ENCODE peak calls at places on chromosomes 3 and 15, in eight cellular contexts. Y, R, Q, B, J, H, S and X are unnamed samples.

GRCh38 chr3:167740961-167741587 is 5.6 kb downstream of the SERPINI1 start:
- DNase-seq in S (no peak), J (peak), H (peak), B (no peak), R (peak), Q (no peak), Y (no peak), X (peak)

GRCh38 chr3:186241910-186242821 is 119.9 kb downstream of the DGKG start:
- DNase-seq in B (peak), Q (peak), S (peak), H (peak), J (peak), Y (peak), R (peak), X (peak)

GRCh38 chr3:186021673-186022362 is 84.0 kb upstream of the TRA2B start:
- DNase-seq in Q (no peak), B (peak), R (peak), H (no peak), S (no peak), Y (no peak), J (peak), X (peak)

GRCh38 chr3:30819067-30819798 is 75.2 kb downstream of the GADL1 start:
- DNase-seq in J (no peak), S (no peak), R (no peak), H (no peak), Q (no peak), Y (no peak), B (no peak), X (no peak)

GRCh38 chr3:100402150-100402706 is 889 bp downstream of the LNP1 start:
- DNase-seq in J (peak), H (no peak), Q (no peak), Y (no peak), R (peak), S (no peak), B (no peak), X (peak)

GRCh38 chr3:37310666-37311050 is 136.3 kb upstream of the LRRFIP2 start:
- DNase-seq in B (no peak), H (no peak), R (no peak), Y (no peak), J (no peak), S (no peak), Q (no peak), X (no peak)

GRCh38 chr3:138479355-138479964 is 45.0 kb downstream of the ESYT3 start:
- DNase-seq in J (peak), Y (no peak), R (peak), B (no peak), H (peak), S (no peak), Q (no peak), X (peak)

GRCh38 chr15:57298843-57299550 is 77.3 kb upstream of the CGNL1 start:
- DNase-seq in S (no peak), Y (no peak), B (no peak), H (no peak), J (no peak), R (no peak), Q (no peak), X (no peak)

GRCh38 chr3:33749546-33750215 is 31.6 kb upstream of the CLASP2 start:
- DNase-seq in Q (no peak), S (no peak), R (no peak), J (no peak), Y (no peak), H (no peak), B (no peak), X (peak)

GRCh38 chr15:94253742-94254141 is 22.4 kb downstream of the MCTP2 start:
- DNase-seq in R (no peak), J (no peak), H (no peak), B (no peak), Q (no peak), S (no peak), Y (no peak), X (no peak)

GRCh38 chr3:120648290-120648689 is 33.7 kb downstream of the HGD start:
- DNase-seq in S (no peak), Q (no peak), J (no peak), B (no peak), H (no peak), R (no peak), Y (no peak), X (no peak)

GRCh38 chr3:79217096-79217495 is 550.7 kb downstream of the ROBO1 start:
- DNase-seq in H (no peak), B (no peak), Y (no peak), R (no peak), S (no peak), Q (no peak), J (no peak), X (no peak)

GRCh38 chr3:124905093-124905492 is 17.9 kb upstream of the ITGB5 start:
- DNase-seq in J (no peak), S (no peak), H (no peak), R (no peak), B (no peak), Y (no peak), Q (no peak), X (no peak)

GRCh38 chr3:184343200-184343876 is 5.9 kb downstream of the FAM131A start:
- DNase-seq in S (no peak), R (no peak), H (no peak), B (no peak), J (no peak), Q (no peak), Y (no peak), X (no peak)

GRCh38 chr3:72258786-72259185 is 473.8 kb upstream of the PROK2 start:
- DNase-seq in R (no peak), H (no peak), S (no peak), J (no peak), Y (no peak), B (no peak), Q (no peak), X (no peak)

GRCh38 chr3:53269888-53270880 is 14.4 kb upstream of the TKT start:
- DNase-seq in S (peak), H (peak), Y (peak), Q (peak), B (peak), J (peak), R (peak), X (peak)

GRCh38 chr3:133293397-133294107 is 106.3 kb upstream of the BFSP2 start:
- DNase-seq in J (no peak), Q (no peak), B (no peak), S (no peak), H (no peak), Y (no peak), R (no peak), X (no peak)

GRCh38 chr3:61181874-61182273 is 69.4 kb downstream of the FHIT start:
- DNase-seq in H (peak), S (no peak), J (peak), R (peak), Y (no peak), B (no peak), Q (no peak), X (peak)

GRCh38 chr3:60010778-60011177 is 961.0 kb upstream of the CFAP20DC start:
- DNase-seq in H (no peak), B (no peak), J (no peak), S (no peak), R (no peak), Y (no peak), Q (no peak), X (no peak)

GRCh38 chr3:35778201-35778600 is 138.9 kb downstream of the ARPP21 start:
- DNase-seq in Y (no peak), H (no peak), J (no peak), S (no peak), Q (no peak), B (no peak), R (peak), X (no peak)
- H3K27ac ChIP-seq in Y (no peak), H (no peak), J (no peak), S (no peak), Q (no peak), B (no peak), R (no peak), X (no peak)

GRCh38 chr3:8778475-8778874 is 9.1 kb upstream of the OXTR start:
- DNase-seq in J (no peak), Y (no peak), Q (no peak), R (no peak), H (no peak), B (no peak), S (no peak), X (no peak)
- H3K27ac ChIP-seq in J (no peak), Y (no peak), Q (no peak), R (no peak), H (no peak), B (no peak), S (no peak), X (no peak)

GRCh38 chr15:80990955-80991354 is 1.3 kb upstream of the MESD start:
- DNase-seq in R (no peak), H (no peak), Y (no peak), B (no peak), S (no peak), Q (no peak), J (no peak), X (no peak)
- H3K27ac ChIP-seq in R (no peak), H (no peak), Y (peak), B (peak), S (peak), Q (peak), J (no peak), X (no peak)

DNA sequence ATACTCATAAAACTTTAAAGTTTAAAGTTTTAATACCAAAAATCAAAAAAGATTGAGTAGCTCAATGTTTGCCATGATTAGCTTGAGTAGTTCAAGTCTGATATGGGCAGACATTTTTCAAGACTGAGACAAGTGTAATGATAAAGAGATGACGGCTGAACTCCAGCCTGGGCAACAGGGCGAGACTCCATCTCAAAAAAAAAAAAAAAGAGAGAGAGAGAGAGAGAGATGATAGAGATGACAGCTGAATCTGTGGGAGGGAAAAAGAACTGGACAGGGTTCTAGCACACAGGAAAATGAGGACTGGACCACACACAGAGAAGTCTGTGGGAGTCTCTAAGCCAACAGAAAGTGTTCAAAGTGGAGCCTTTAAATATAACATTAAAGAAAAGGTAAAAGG is 25.2 kb downstream of the CEP152 start:
- DNase-seq in S (no peak), H (no peak), R (no peak), B (no peak), Q (no peak), Y (no peak), J (no peak), X (no peak)
- H3K27ac ChIP-seq in S (no peak), H (no peak), R (no peak), B (no peak), Q (no peak), Y (no peak), J (no peak), X (no peak)

GRCh38 chr3:121995190-121996137 is 26.6 kb downstream of the ILDR1 start:
- DNase-seq in R (peak), Q (no peak), H (peak), Y (peak), B (peak), S (peak), J (peak), X (peak)
- H3K27ac ChIP-seq in R (peak), Q (peak), H (no peak), Y (peak), B (peak), S (no peak), J (peak), X (no peak)

DNA sequence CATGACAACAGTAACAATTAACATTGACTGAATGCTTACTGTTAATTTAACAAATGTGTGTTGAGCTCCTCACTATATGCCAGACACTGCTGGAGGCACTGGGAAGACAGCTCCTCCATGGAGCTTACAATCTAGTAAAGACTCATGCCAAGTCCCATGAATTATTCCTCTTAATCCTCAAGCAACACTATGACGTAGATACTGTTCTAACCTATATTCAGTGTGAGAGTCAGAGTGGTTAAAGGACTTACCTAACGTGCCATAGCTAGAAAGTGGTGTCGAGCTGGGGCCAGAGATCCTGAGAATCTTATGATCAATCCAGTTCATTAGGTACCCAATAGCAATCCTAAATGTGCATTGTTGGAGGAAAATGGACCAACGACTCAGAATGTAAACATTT is 43.6 kb downstream of the MYO1E start:
- DNase-seq in J (no peak), R (no peak), Y (no peak), H (no peak), B (no peak), Q (no peak), S (no peak), X (no peak)
- H3K27ac ChIP-seq in J (peak), R (peak), Y (no peak), H (peak), B (no peak), Q (no peak), S (no peak), X (no peak)

GRCh38 chr3:134527037-134527436 is 41.2 kb downstream of the CEP63 start:
- DNase-seq in H (no peak), Y (no peak), R (no peak), S (no peak), J (peak), B (no peak), Q (no peak), X (peak)

GRCh38 chr3:134522541-134522940 is 36.7 kb downstream of the CEP63 start:
- DNase-seq in J (no peak), H (no peak), S (no peak), Q (no peak), R (no peak), Y (no peak), B (no peak), X (no peak)

GRCh38 chr3:134527538-134528186 is 41.8 kb downstream of the CEP63 start:
- DNase-seq in B (no peak), H (no peak), J (no peak), Q (no peak), R (no peak), Y (no peak), S (no peak), X (no peak)

GRCh38 chr3:134526319-134526718 is 40.5 kb downstream of the CEP63 start:
- DNase-seq in J (no peak), B (no peak), S (no peak), Y (no peak), Q (no peak), R (no peak), H (no peak), X (no peak)

GRCh38 chr3:134525293-134525692 is 39.4 kb downstream of the CEP63 start:
- DNase-seq in B (no peak), J (no peak), R (no peak), Y (no peak), S (no peak), Q (no peak), H (no peak), X (no peak)
- H3K27ac ChIP-seq in B (no peak), J (no peak), R (no peak), Y (no peak), S (no peak), Q (no peak), H (no peak), X (no peak)

GRCh38 chr3:194082596-194083220 is 53.2 kb upstream of the HES1 start:
- DNase-seq in B (peak), Q (no peak), R (no peak), H (no peak), J (no peak), Y (no peak), S (peak), X (no peak)
- H3K27ac ChIP-seq in B (peak), Q (no peak), R (no peak), H (no peak), J (peak), Y (no peak), S (no peak), X (peak)

GRCh38 chr3:13821156-13821555 is 58.7 kb downstream of the WNT7A start:
- DNase-seq in R (no peak), Q (no peak), B (no peak), H (no peak), J (no peak), Y (no peak), S (no peak), X (no peak)
- H3K27ac ChIP-seq in R (no peak), Q (no peak), B (no peak), H (no peak), J (no peak), Y (no peak), S (no peak), X (no peak)